ENCODE peak calls at places on chromosome 1, in four cellular contexts. One of them, this sample, is unnamed.

GRCh38 chr1:38003261-38004250 is 1.8 kb downstream of the FHL3 start:
- DNase-seq in NCI-H1092: no peak
- DNase-seq in AG10803: peak
- DNase-seq in CD8-positive, alpha-beta T cell: no peak
- DNase-seq in this sample: no peak

GRCh38 chr1:150981805-150982712 is at the start of gene ANXA9:
- DNase-seq in NCI-H1092: no peak
- DNase-seq in AG10803: no peak
- DNase-seq in CD8-positive, alpha-beta T cell: no peak
- DNase-seq in this sample: no peak

GRCh38 chr1:15620155-15620545 is 2.9 kb downstream of the DDI2 start:
- DNase-seq in CD8-positive, alpha-beta T cell: no peak
- DNase-seq in NCI-H1092: no peak
- DNase-seq in AG10803: peak
- DNase-seq in this sample: no peak

GRCh38 chr1:171191992-171192391 is 6.9 kb downstream of the FMO2 start:
- DNase-seq in NCI-H1092: no peak
- DNase-seq in CD8-positive, alpha-beta T cell: no peak
- DNase-seq in AG10803: peak
- DNase-seq in this sample: no peak

GRCh38 chr1:172254521-172255222 is 165.8 kb upstream of the C1orf105 start:
- DNase-seq in AG10803: peak
- DNase-seq in NCI-H1092: no peak
- DNase-seq in CD8-positive, alpha-beta T cell: no peak
- DNase-seq in this sample: no peak

GRCh38 chr1:168504064-168504837 is 39.5 kb downstream of the XCL2 start:
- DNase-seq in NCI-H1092: no peak
- DNase-seq in CD8-positive, alpha-beta T cell: no peak
- DNase-seq in AG10803: peak
- DNase-seq in this sample: no peak

GRCh38 chr1:218380125-218380977 is 35.2 kb downstream of the TGFB2 start:
- DNase-seq in NCI-H1092: no peak
- DNase-seq in CD8-positive, alpha-beta T cell: no peak
- DNase-seq in AG10803: peak
- DNase-seq in this sample: no peak

GRCh38 chr1:54571803-54572202 is 23.8 kb downstream of the ACOT11 start:
- DNase-seq in AG10803: no peak
- DNase-seq in CD8-positive, alpha-beta T cell: no peak
- DNase-seq in NCI-H1092: no peak
- DNase-seq in this sample: no peak

GRCh38 chr1:12678820-12679219 is 34.9 kb downstream of the AADACL4 start:
- DNase-seq in NCI-H1092: no peak
- DNase-seq in AG10803: peak
- DNase-seq in CD8-positive, alpha-beta T cell: no peak
- DNase-seq in this sample: no peak

GRCh38 chr1:145959333-145959732 is 1.5 kb upstream of the LIX1L start:
- DNase-seq in NCI-H1092: no peak
- DNase-seq in CD8-positive, alpha-beta T cell: no peak
- DNase-seq in AG10803: no peak
- DNase-seq in this sample: no peak

GRCh38 chr1:154557939-154558609 is 388 bp downstream of the UBE2Q1 start:
- DNase-seq in NCI-H1092: no peak
- DNase-seq in AG10803: peak
- DNase-seq in CD8-positive, alpha-beta T cell: peak
- DNase-seq in this sample: peak

GRCh38 chr1:55074455-55074854 is 35.1 kb downstream of the PCSK9 start:
- DNase-seq in CD8-positive, alpha-beta T cell: no peak
- DNase-seq in AG10803: no peak
- DNase-seq in NCI-H1092: no peak
- DNase-seq in this sample: no peak

GRCh38 chr1:221887091-221887746 is 145.3 kb upstream of the DUSP10 start:
- DNase-seq in AG10803: peak
- DNase-seq in NCI-H1092: no peak
- DNase-seq in CD8-positive, alpha-beta T cell: no peak
- DNase-seq in this sample: no peak

GRCh38 chr1:26399034-26399433 is 11.6 kb upstream of the LIN28A start:
- DNase-seq in CD8-positive, alpha-beta T cell: no peak
- DNase-seq in AG10803: no peak
- DNase-seq in NCI-H1092: no peak
- DNase-seq in this sample: no peak

GRCh38 chr1:173601588-173601987 is 1.3 kb downstream of the SLC9C2 start:
- DNase-seq in CD8-positive, alpha-beta T cell: no peak
- DNase-seq in AG10803: no peak
- DNase-seq in NCI-H1092: no peak
- DNase-seq in this sample: no peak

This sample was measured in NCI-H524.